ENCODE peak calls at places on chromosomes 13 and 19, in seven cellular contexts. One of them, this sample, is unnamed.

GRCh38 chr19:45805719-45806118 is 9.4 kb downstream of the RSPH6A start:
- DNase-seq in pulmonary artery endothelial cell: no peak
- DNase-seq in memory B cell: no peak
- DNase-seq in NCI-H187 treated with DMSO at 0.1 percent for 48 hours: no peak
- DNase-seq in cardiac muscle cell: no peak
- DNase-seq in midbrain: no peak
- DNase-seq in activated T-cell treated with anti-CD3 and anti-CD28 coated beads, Interleukin-2, amount 50 U/mL, for 72 hours: no peak
- DNase-seq in this sample: no peak

GRCh38 chr13:32824671-32825070 is 191.6 kb upstream of the KL start:
- DNase-seq in memory B cell: no peak
- DNase-seq in pulmonary artery endothelial cell: no peak
- DNase-seq in activated T-cell treated with anti-CD3 and anti-CD28 coated beads, Interleukin-2, amount 50 U/mL, for 72 hours: no peak
- DNase-seq in cardiac muscle cell: peak
- DNase-seq in midbrain: no peak
- DNase-seq in NCI-H187 treated with DMSO at 0.1 percent for 48 hours: no peak
- DNase-seq in this sample: no peak

GRCh38 chr19:13883665-13884064 is 6.7 kb downstream of the NANOS3 start:
- DNase-seq in memory B cell: no peak
- DNase-seq in NCI-H187 treated with DMSO at 0.1 percent for 48 hours: no peak
- DNase-seq in activated T-cell treated with anti-CD3 and anti-CD28 coated beads, Interleukin-2, amount 50 U/mL, for 72 hours: no peak
- DNase-seq in pulmonary artery endothelial cell: no peak
- DNase-seq in cardiac muscle cell: no peak
- DNase-seq in midbrain: no peak
- DNase-seq in this sample: no peak

GRCh38 chr19:50162988-50163387 is at the start of gene IZUMO2:
- DNase-seq in cardiac muscle cell: no peak
- DNase-seq in memory B cell: no peak
- DNase-seq in midbrain: no peak
- DNase-seq in activated T-cell treated with anti-CD3 and anti-CD28 coated beads, Interleukin-2, amount 50 U/mL, for 72 hours: no peak
- DNase-seq in pulmonary artery endothelial cell: no peak
- DNase-seq in NCI-H187 treated with DMSO at 0.1 percent for 48 hours: no peak
- DNase-seq in this sample: no peak

GRCh38 chr19:23415561-23416191 is 20.4 kb upstream of the ZNF91 start:
- DNase-seq in pulmonary artery endothelial cell: no peak
- DNase-seq in activated T-cell treated with anti-CD3 and anti-CD28 coated beads, Interleukin-2, amount 50 U/mL, for 72 hours: no peak
- DNase-seq in cardiac muscle cell: peak
- DNase-seq in midbrain: no peak
- DNase-seq in memory B cell: no peak
- DNase-seq in NCI-H187 treated with DMSO at 0.1 percent for 48 hours: no peak
- DNase-seq in this sample: no peak

GRCh38 chr13:106523566-106523965 is 11.9 kb downstream of the EFNB2 start:
- DNase-seq in memory B cell: no peak
- DNase-seq in cardiac muscle cell: peak
- DNase-seq in activated T-cell treated with anti-CD3 and anti-CD28 coated beads, Interleukin-2, amount 50 U/mL, for 72 hours: no peak
- DNase-seq in pulmonary artery endothelial cell: no peak
- DNase-seq in midbrain: peak
- DNase-seq in NCI-H187 treated with DMSO at 0.1 percent for 48 hours: no peak
- DNase-seq in this sample: no peak

GRCh38 chr19:7856679-7857663 is 17.2 kb downstream of the PRR36 start:
- DNase-seq in memory B cell: no peak
- DNase-seq in cardiac muscle cell: no peak
- DNase-seq in midbrain: no peak
- DNase-seq in activated T-cell treated with anti-CD3 and anti-CD28 coated beads, Interleukin-2, amount 50 U/mL, for 72 hours: no peak
- DNase-seq in pulmonary artery endothelial cell: no peak
- DNase-seq in NCI-H187 treated with DMSO at 0.1 percent for 48 hours: no peak
- DNase-seq in this sample: no peak

GRCh38 chr13:113742000-113742441 is 17.0 kb upstream of the TMEM255B start:
- DNase-seq in memory B cell: no peak
- DNase-seq in pulmonary artery endothelial cell: no peak
- DNase-seq in midbrain: no peak
- DNase-seq in activated T-cell treated with anti-CD3 and anti-CD28 coated beads, Interleukin-2, amount 50 U/mL, for 72 hours: no peak
- DNase-seq in cardiac muscle cell: peak
- DNase-seq in NCI-H187 treated with DMSO at 0.1 percent for 48 hours: no peak
- DNase-seq in this sample: peak

GRCh38 chr13:74450976-74451375 is 316.8 kb upstream of the KLF12 start:
- DNase-seq in activated T-cell treated with anti-CD3 and anti-CD28 coated beads, Interleukin-2, amount 50 U/mL, for 72 hours: no peak
- DNase-seq in cardiac muscle cell: peak
- DNase-seq in pulmonary artery endothelial cell: no peak
- DNase-seq in memory B cell: no peak
- DNase-seq in NCI-H187 treated with DMSO at 0.1 percent for 48 hours: no peak
- DNase-seq in midbrain: no peak
- DNase-seq in this sample: no peak

GRCh38 chr13:29503041-29503837 is 92.2 kb downstream of the SLC7A1 start:
- DNase-seq in midbrain: no peak
- DNase-seq in pulmonary artery endothelial cell: no peak
- DNase-seq in memory B cell: no peak
- DNase-seq in NCI-H187 treated with DMSO at 0.1 percent for 48 hours: no peak
- DNase-seq in cardiac muscle cell: peak
- DNase-seq in activated T-cell treated with anti-CD3 and anti-CD28 coated beads, Interleukin-2, amount 50 U/mL, for 72 hours: no peak
- DNase-seq in this sample: peak

GRCh38 chr19:44059229-44059628 is 7.4 kb downstream of the ZNF223 start:
- DNase-seq in cardiac muscle cell: no peak
- DNase-seq in activated T-cell treated with anti-CD3 and anti-CD28 coated beads, Interleukin-2, amount 50 U/mL, for 72 hours: no peak
- DNase-seq in memory B cell: no peak
- DNase-seq in pulmonary artery endothelial cell: no peak
- DNase-seq in midbrain: no peak
- DNase-seq in NCI-H187 treated with DMSO at 0.1 percent for 48 hours: no peak
- DNase-seq in this sample: no peak

GRCh38 chr13:80000679-80001509 is 340.0 kb downstream of the SPRY2 start:
- DNase-seq in NCI-H187 treated with DMSO at 0.1 percent for 48 hours: no peak
- DNase-seq in midbrain: no peak
- DNase-seq in activated T-cell treated with anti-CD3 and anti-CD28 coated beads, Interleukin-2, amount 50 U/mL, for 72 hours: no peak
- DNase-seq in memory B cell: no peak
- DNase-seq in pulmonary artery endothelial cell: no peak
- DNase-seq in cardiac muscle cell: no peak
- DNase-seq in this sample: no peak

GRCh38 chr13:32016119-32016518 is 15.5 kb upstream of the FRY start:
- DNase-seq in memory B cell: no peak
- DNase-seq in midbrain: no peak
- DNase-seq in cardiac muscle cell: no peak
- DNase-seq in NCI-H187 treated with DMSO at 0.1 percent for 48 hours: no peak
- DNase-seq in activated T-cell treated with anti-CD3 and anti-CD28 coated beads, Interleukin-2, amount 50 U/mL, for 72 hours: no peak
- DNase-seq in pulmonary artery endothelial cell: no peak
- DNase-seq in this sample: no peak

GRCh38 chr13:114071991-114072390 is 60.4 kb downstream of the RASA3 start:
- DNase-seq in activated T-cell treated with anti-CD3 and anti-CD28 coated beads, Interleukin-2, amount 50 U/mL, for 72 hours: no peak
- DNase-seq in memory B cell: no peak
- DNase-seq in pulmonary artery endothelial cell: no peak
- DNase-seq in midbrain: no peak
- DNase-seq in NCI-H187 treated with DMSO at 0.1 percent for 48 hours: no peak
- DNase-seq in cardiac muscle cell: no peak
- DNase-seq in this sample: no peak

GRCh38 chr19:43723588-43723987 is 7.7 kb downstream of the IRGC start:
- DNase-seq in activated T-cell treated with anti-CD3 and anti-CD28 coated beads, Interleukin-2, amount 50 U/mL, for 72 hours: no peak
- DNase-seq in NCI-H187 treated with DMSO at 0.1 percent for 48 hours: no peak
- DNase-seq in pulmonary artery endothelial cell: no peak
- DNase-seq in memory B cell: no peak
- DNase-seq in midbrain: no peak
- DNase-seq in cardiac muscle cell: no peak
- DNase-seq in this sample: no peak

GRCh38 chr13:40941581-40941980 is 77.5 kb downstream of the ELF1 start:
- DNase-seq in cardiac muscle cell: no peak
- DNase-seq in pulmonary artery endothelial cell: no peak
- DNase-seq in activated T-cell treated with anti-CD3 and anti-CD28 coated beads, Interleukin-2, amount 50 U/mL, for 72 hours: no peak
- DNase-seq in NCI-H187 treated with DMSO at 0.1 percent for 48 hours: no peak
- DNase-seq in memory B cell: no peak
- DNase-seq in midbrain: no peak
- DNase-seq in this sample: no peak

GRCh38 chr19:43624933-43625332 is 5.5 kb upstream of the ZNF428 start:
- DNase-seq in NCI-H187 treated with DMSO at 0.1 percent for 48 hours: no peak
- DNase-seq in midbrain: no peak
- DNase-seq in activated T-cell treated with anti-CD3 and anti-CD28 coated beads, Interleukin-2, amount 50 U/mL, for 72 hours: peak
- DNase-seq in pulmonary artery endothelial cell: no peak
- DNase-seq in cardiac muscle cell: peak
- DNase-seq in memory B cell: peak
- DNase-seq in this sample: peak

This sample was measured in stimulated activated naive CD8-positive, alpha-beta T cell treated with anti-CD3 and anti-CD28 coated beads, Interleukin-15, Interleukin-2, amounts not matched to agents 100 U/mL and 50 U/mL, for 24 hours.